ENCODE peak calls at places on chromosomes 2 and 18, in nine cellular contexts. L is ELR, X is psoas muscle, B is K562, S is hypothalamus, C is RPMI7951, W is HuH-7.5, E is sigmoid colon, P is AG04450. N is an unnamed sample.
A peak's percentile ranks its signal among the peaks of the same experiment; 100 is the strongest.

GRCh38 chr2:216371756-216372702 is at the start of gene MARCHF4:
- DNase-seq in B (peak; percentile 68), E (peak; percentile 74), P (peak; percentile 60), W (peak; percentile 65), L (peak; percentile 94), S (peak; percentile 66), C (peak; percentile 81), X (peak; percentile 62), N (peak; percentile 94)

GRCh38 chr2:10170256-10170655 is 47.7 kb downstream of the RRM2 start:
- DNase-seq in P (no peak), W (no peak), X (no peak), C (peak; percentile 92), B (no peak), E (no peak), S (no peak), L (peak; percentile 77), N (peak; percentile 7)

GRCh38 chr2:134985061-134985460 is 62.2 kb downstream of the MAP3K19 start:
- DNase-seq in W (no peak), E (no peak), P (no peak), B (no peak), L (no peak), C (no peak), S (no peak), X (no peak), N (no peak)

GRCh38 chr2:4091013-4091412 is 387.6 kb downstream of the DCDC2C start:
- DNase-seq in W (no peak), P (no peak), X (no peak), C (no peak), B (peak; percentile 13), E (no peak), S (no peak), L (no peak), N (no peak)

GRCh38 chr2:213991454-213992108 is 419.3 kb upstream of the VWC2L start:
- DNase-seq in E (no peak), X (no peak), W (no peak), B (no peak), L (peak; percentile 47), C (peak; percentile 15), P (no peak), S (no peak), N (no peak)

GRCh38 chr2:139791330-139791729 is 1011.1 kb upstream of the NXPH2 start:
- DNase-seq in E (no peak), L (no peak), C (no peak), P (no peak), W (no peak), X (no peak), S (no peak), B (no peak), N (no peak)

GRCh38 chr2:219642064-219642444 is 14.6 kb downstream of the SLC4A3 start:
- DNase-seq in S (no peak), X (no peak), W (no peak), C (no peak), P (no peak), L (no peak), E (peak; percentile 59), B (no peak), N (no peak)

GRCh38 chr18:10040287-10041011 is 126.6 kb downstream of the VAPA start:
- DNase-seq in B (no peak), X (no peak), E (no peak), S (no peak), W (no peak), L (peak; percentile 37), C (peak; percentile 45), P (no peak), N (no peak)

GRCh38 chr2:186544255-186544675 is 45.6 kb upstream of the ITGAV start:
- DNase-seq in X (no peak), E (no peak), P (peak; percentile 68), S (no peak), C (peak; percentile 94), W (peak; percentile 9), B (no peak), L (peak; percentile 94), N (peak; percentile 77)